ENCODE peak calls at places on chromosome 4, in five cellular contexts. One of them, this sample, is unnamed.
A peak's percentile ranks its signal among the peaks of the same experiment; 100 is the strongest.

GRCh38 chr4:6402566-6403399 is 69.6 kb downstream of the PPP2R2C start:
- DNase-seq in activated T-cell treated with anti-CD3 and anti-CD28 coated beads for 1 hour: no peak
- DNase-seq in T-helper 9 cell: no peak
- DNase-seq in NCI-H1105 treated with DMSO at 0.1 percent for 48 hours: no peak
- DNase-seq in activated T-helper 1 cell treated with anti-CD3 and anti-CD28 coated beads, Interleukin-2, amount 50 U/mL, for 16 hours: no peak
- DNase-seq in this sample: no peak

GRCh38 chr4:128861856-128862518 is 52.5 kb downstream of the JADE1 start:
- DNase-seq in activated T-cell treated with anti-CD3 and anti-CD28 coated beads for 1 hour: no peak
- DNase-seq in T-helper 9 cell: no peak
- DNase-seq in NCI-H1105 treated with DMSO at 0.1 percent for 48 hours: no peak
- DNase-seq in activated T-helper 1 cell treated with anti-CD3 and anti-CD28 coated beads, Interleukin-2, amount 50 U/mL, for 16 hours: no peak
- DNase-seq in this sample: no peak

GRCh38 chr4:108884596-108884995 is 121.7 kb upstream of the ETNPPL start:
- DNase-seq in activated T-cell treated with anti-CD3 and anti-CD28 coated beads for 1 hour: no peak
- DNase-seq in T-helper 9 cell: no peak
- DNase-seq in NCI-H1105 treated with DMSO at 0.1 percent for 48 hours: no peak
- DNase-seq in activated T-helper 1 cell treated with anti-CD3 and anti-CD28 coated beads, Interleukin-2, amount 50 U/mL, for 16 hours: no peak
- DNase-seq in this sample: no peak

GRCh38 chr4:7539659-7540058 is 104.9 kb upstream of the PSAPL1 start:
- DNase-seq in activated T-cell treated with anti-CD3 and anti-CD28 coated beads for 1 hour: peak; percentile 12
- DNase-seq in T-helper 9 cell: peak; percentile 28
- DNase-seq in NCI-H1105 treated with DMSO at 0.1 percent for 48 hours: no peak
- DNase-seq in activated T-helper 1 cell treated with anti-CD3 and anti-CD28 coated beads, Interleukin-2, amount 50 U/mL, for 16 hours: no peak
- DNase-seq in this sample: peak; percentile 37

GRCh38 chr4:155828628-155829027 is 37.4 kb downstream of the ASIC5 start:
- DNase-seq in activated T-cell treated with anti-CD3 and anti-CD28 coated beads for 1 hour: no peak
- DNase-seq in T-helper 9 cell: no peak
- DNase-seq in NCI-H1105 treated with DMSO at 0.1 percent for 48 hours: no peak
- DNase-seq in activated T-helper 1 cell treated with anti-CD3 and anti-CD28 coated beads, Interleukin-2, amount 50 U/mL, for 16 hours: no peak
- DNase-seq in this sample: no peak

GRCh38 chr4:80173841-80174240 is 23.5 kb upstream of the PRDM8 start:
- DNase-seq in activated T-cell treated with anti-CD3 and anti-CD28 coated beads for 1 hour: no peak
- DNase-seq in T-helper 9 cell: no peak
- DNase-seq in NCI-H1105 treated with DMSO at 0.1 percent for 48 hours: no peak
- DNase-seq in activated T-helper 1 cell treated with anti-CD3 and anti-CD28 coated beads, Interleukin-2, amount 50 U/mL, for 16 hours: no peak
- DNase-seq in this sample: no peak

GRCh38 chr4:149823770-149824221 is 8.2 kb upstream of the IQCM start:
- DNase-seq in activated T-cell treated with anti-CD3 and anti-CD28 coated beads for 1 hour: no peak
- DNase-seq in T-helper 9 cell: no peak
- DNase-seq in NCI-H1105 treated with DMSO at 0.1 percent for 48 hours: no peak
- DNase-seq in activated T-helper 1 cell treated with anti-CD3 and anti-CD28 coated beads, Interleukin-2, amount 50 U/mL, for 16 hours: no peak
- DNase-seq in this sample: no peak

GRCh38 chr4:86977621-86978184 is 42.9 kb downstream of the AFF1 start:
- DNase-seq in activated T-cell treated with anti-CD3 and anti-CD28 coated beads for 1 hour: no peak
- DNase-seq in T-helper 9 cell: no peak
- DNase-seq in NCI-H1105 treated with DMSO at 0.1 percent for 48 hours: no peak
- DNase-seq in activated T-helper 1 cell treated with anti-CD3 and anti-CD28 coated beads, Interleukin-2, amount 50 U/mL, for 16 hours: no peak
- DNase-seq in this sample: peak; percentile 6

GRCh38 chr4:150874386-150875226 is 140.5 kb downstream of the LRBA start:
- DNase-seq in activated T-cell treated with anti-CD3 and anti-CD28 coated beads for 1 hour: no peak
- DNase-seq in T-helper 9 cell: no peak
- DNase-seq in NCI-H1105 treated with DMSO at 0.1 percent for 48 hours: no peak
- DNase-seq in activated T-helper 1 cell treated with anti-CD3 and anti-CD28 coated beads, Interleukin-2, amount 50 U/mL, for 16 hours: no peak
- DNase-seq in this sample: no peak

GRCh38 chr4:147582386-147583077 is 34.7 kb upstream of the TMEM184C start:
- DNase-seq in activated T-cell treated with anti-CD3 and anti-CD28 coated beads for 1 hour: no peak
- DNase-seq in T-helper 9 cell: no peak
- DNase-seq in NCI-H1105 treated with DMSO at 0.1 percent for 48 hours: no peak
- DNase-seq in activated T-helper 1 cell treated with anti-CD3 and anti-CD28 coated beads, Interleukin-2, amount 50 U/mL, for 16 hours: no peak
- DNase-seq in this sample: no peak

GRCh38 chr4:118989098-118990080 is 100.7 kb downstream of the SYNPO2 start:
- DNase-seq in activated T-cell treated with anti-CD3 and anti-CD28 coated beads for 1 hour: no peak
- DNase-seq in T-helper 9 cell: no peak
- DNase-seq in NCI-H1105 treated with DMSO at 0.1 percent for 48 hours: no peak
- DNase-seq in activated T-helper 1 cell treated with anti-CD3 and anti-CD28 coated beads, Interleukin-2, amount 50 U/mL, for 16 hours: no peak
- DNase-seq in this sample: no peak

GRCh38 chr4:187238646-187239045 is 515.0 kb upstream of the FAT1 start:
- DNase-seq in activated T-cell treated with anti-CD3 and anti-CD28 coated beads for 1 hour: no peak
- DNase-seq in T-helper 9 cell: no peak
- DNase-seq in NCI-H1105 treated with DMSO at 0.1 percent for 48 hours: no peak
- DNase-seq in activated T-helper 1 cell treated with anti-CD3 and anti-CD28 coated beads, Interleukin-2, amount 50 U/mL, for 16 hours: no peak
- DNase-seq in this sample: no peak

GRCh38 chr4:102789317-102789717 is 28.5 kb upstream of the MANBA start:
- DNase-seq in activated T-cell treated with anti-CD3 and anti-CD28 coated beads for 1 hour: no peak
- DNase-seq in T-helper 9 cell: no peak
- DNase-seq in NCI-H1105 treated with DMSO at 0.1 percent for 48 hours: no peak
- DNase-seq in activated T-helper 1 cell treated with anti-CD3 and anti-CD28 coated beads, Interleukin-2, amount 50 U/mL, for 16 hours: no peak
- DNase-seq in this sample: no peak

GRCh38 chr4:74768857-74769525 is 25.3 kb downstream of the BTC start:
- DNase-seq in activated T-cell treated with anti-CD3 and anti-CD28 coated beads for 1 hour: no peak
- DNase-seq in T-helper 9 cell: no peak
- DNase-seq in NCI-H1105 treated with DMSO at 0.1 percent for 48 hours: no peak
- DNase-seq in activated T-helper 1 cell treated with anti-CD3 and anti-CD28 coated beads, Interleukin-2, amount 50 U/mL, for 16 hours: no peak
- DNase-seq in this sample: no peak

GRCh38 chr4:137531121-137531520 is 1.2 kb downstream of the PCDH18 start:
- DNase-seq in activated T-cell treated with anti-CD3 and anti-CD28 coated beads for 1 hour: no peak
- DNase-seq in T-helper 9 cell: no peak
- DNase-seq in NCI-H1105 treated with DMSO at 0.1 percent for 48 hours: no peak
- DNase-seq in activated T-helper 1 cell treated with anti-CD3 and anti-CD28 coated beads, Interleukin-2, amount 50 U/mL, for 16 hours: no peak
- DNase-seq in this sample: no peak

This sample was measured in stimulated activated naive CD8-positive, alpha-beta T cell treated with anti-CD3 and anti-CD28 coated beads, Interleukin-15, Interleukin-2, amounts not matched to agents 100 U/mL and 50 U/mL, for 24 hours.